ENCODE peak calls at places on chromosomes 3 and 15, in eight cellular contexts. F is left lung; J is activated T-helper 1 cell treated with anti-CD3 and anti-CD28 coated beads, Interleukin-2, amount 50 U/mL, for 16 hours; V is NCI-H1092 treated with DMSO at 0.1 percent for 48 hours; T is CD8-positive, alpha-beta T cell; E is stimulated activated CD4-positive, alpha-beta T cell treated with anti-CD3 and anti-CD28 coated beads, Interleukin-2, amount 100 ng/mL, for 24 hours; Y is fibroblast of mammary gland; Q is GM12891. L is an unnamed sample.

GRCh38 chr3:149575213-149575961 is 82.4 kb downstream of the WWTR1 start:
- DNase-seq in V (peak), Y (peak), J (no peak), Q (no peak), F (no peak), E (no peak), T (no peak), L (peak)

GRCh38 chr15:72155021-72155621 is 36.9 kb downstream of the SENP8 start:
- DNase-seq in T (no peak), J (no peak), F (peak), V (peak), E (no peak), Y (peak), Q (no peak), L (peak)

GRCh38 chr3:454986-455385 is 258.4 kb downstream of the CHL1 start:
- DNase-seq in T (no peak), F (no peak), E (no peak), Q (no peak), Y (no peak), V (no peak), J (no peak), L (no peak)

GRCh38 chr3:25313286-25313685 is 114.8 kb upstream of the RARB start:
- DNase-seq in T (no peak), F (no peak), E (no peak), J (no peak), V (no peak), Y (no peak), Q (no peak), L (no peak)

GRCh38 chr3:58707390-58707930 is 40.9 kb upstream of the FAM3D start:
- DNase-seq in F (no peak), Y (no peak), Q (no peak), T (no peak), E (no peak), J (no peak), V (no peak), L (no peak)

GRCh38 chr3:134322286-134322685 is 52.0 kb downstream of the AMOTL2 start:
- DNase-seq in Q (no peak), F (no peak), Y (no peak), T (no peak), E (no peak), J (no peak), V (no peak), L (no peak)

GRCh38 chr3:1591327-1592028 is 498.7 kb downstream of the CNTN6 start:
- DNase-seq in Q (no peak), J (no peak), E (no peak), T (no peak), F (no peak), V (no peak), Y (no peak), L (no peak)

GRCh38 chr3:36944012-36944640 is 728 bp downstream of the TRANK1 start:
- DNase-seq in E (peak), V (peak), T (peak), Y (peak), J (no peak), F (peak), Q (peak), L (peak)

GRCh38 chr15:75203017-75203907 is 1.6 kb downstream of the C15orf39 start:
- DNase-seq in J (no peak), F (no peak), V (no peak), Y (peak), Q (no peak), T (no peak), E (no peak), L (peak)

GRCh38 chr3:177928156-177928555 is 608.1 kb upstream of the KCNMB2 start:
- DNase-seq in T (no peak), F (no peak), V (no peak), E (no peak), Q (no peak), J (no peak), Y (peak), L (peak)

GRCh38 chr15:33621156-33621555 is 310.4 kb downstream of the RYR3 start:
- DNase-seq in Q (no peak), T (no peak), V (no peak), Y (peak), E (no peak), F (no peak), J (no peak), L (no peak)

GRCh38 chr3:184629555-184630160 is 68.1 kb downstream of the EPHB3 start:
- DNase-seq in J (no peak), T (no peak), V (no peak), E (no peak), F (no peak), Q (no peak), Y (no peak), L (no peak)

GRCh38 chr3:4322635-4323034 is 19.5 kb downstream of the SETMAR start:
- DNase-seq in F (no peak), Q (no peak), J (no peak), V (no peak), Y (peak), E (no peak), T (no peak), L (peak)

GRCh38 chr15:67914537-67915373 is 74.9 kb upstream of the RNU6-1 start:
- DNase-seq in Q (no peak), J (no peak), F (peak), E (no peak), T (no peak), V (peak), Y (no peak), L (peak)

GRCh38 chr3:24598691-24599090 is 104.0 kb upstream of the THRB start:
- DNase-seq in F (no peak), T (no peak), Y (peak), Q (no peak), J (no peak), V (no peak), E (no peak), L (peak)

GRCh38 chr15:29800441-29801366 is 21.6 kb downstream of the TJP1 start:
- DNase-seq in F (no peak), E (no peak), Y (no peak), V (no peak), Q (no peak), T (no peak), J (no peak), L (peak)

GRCh38 chr15:29278436-29279099 is 8.9 kb upstream of the NSMCE3 start:
- DNase-seq in E (no peak), F (no peak), Y (peak), J (no peak), T (no peak), Q (no peak), V (no peak), L (peak)

GRCh38 chr3:71117572-71118247 is 465.8 kb downstream of the FOXP1 start:
- DNase-seq in J (no peak), V (peak), F (no peak), E (no peak), Y (peak), T (no peak), Q (no peak), L (no peak)

GRCh38 chr15:70096215-70096974 is 1.3 kb downstream of the TLE3 start:
- DNase-seq in J (no peak), T (peak), V (peak), Q (no peak), F (peak), Y (peak), E (peak), L (peak)

GRCh38 chr15:88989578-88989977 is 76.4 kb upstream of the MFGE8 start:
- DNase-seq in Q (no peak), Y (peak), V (no peak), T (no peak), J (no peak), F (no peak), E (no peak), L (peak)

GRCh38 chr3:195265363-195265976 is 5.5 kb downstream of the XXYLT1 start:
- DNase-seq in E (no peak), F (peak), Q (no peak), V (no peak), J (no peak), T (no peak), Y (no peak), L (no peak)

GRCh38 chr3:184771158-184771730 is 40.7 kb upstream of the VPS8 start:
- DNase-seq in T (no peak), V (no peak), Q (no peak), E (no peak), Y (no peak), J (no peak), F (no peak), L (no peak)

L was measured in fibroblast of pulmonary artery.